ENCODE peak calls at places on chromosomes 2 and 18, in five cellular contexts. S is gastrocnemius medialis, D is SK-N-SH, C is kidney, J is PC-9. T is an unnamed sample. For H3K36me3, the result is how much of the 10 kb centered on the place peaks cover.

GRCh38 chr2:200861617-200862016 is 2.8 kb downstream of the CLK1 start:
- DNase-seq in S (no peak), D (no peak), C (no peak), J (no peak), T (no peak)

GRCh38 chr2:39772086-39772811 is 6.8 kb downstream of the THUMPD2 start:
- DNase-seq in S (no peak), D (no peak), C (no peak), J (peak), T (no peak)

GRCh38 chr2:149544692-149545091 is 42.9 kb downstream of the MMADHC start:
- DNase-seq in S (no peak), D (no peak), C (no peak), J (no peak), T (no peak)

GRCh38 chr2:36538345-36538744 is 59.6 kb downstream of the FEZ2 start:
- DNase-seq in S (no peak), D (peak), C (no peak), J (no peak), T (no peak)

GRCh38 chr2:161825429-161825828 is 201.2 kb downstream of the SLC4A10 start:
- DNase-seq in S (no peak), D (no peak), C (no peak), J (no peak), T (no peak)

GRCh38 chr18:10122116-10122515 is 208.3 kb downstream of the VAPA start:
- DNase-seq in S (no peak), D (no peak), C (no peak), J (peak), T (no peak)

GRCh38 chr2:27249891-27250651 is 12.8 kb downstream of the SLC30A3 start:
- DNase-seq in S (peak), D (peak), C (peak), J (no peak), T (peak)

GRCh38 chr2:42929577-42929984 is 137.2 kb upstream of the HAAO start:
- DNase-seq in S (no peak), D (no peak), C (no peak), J (no peak), T (no peak)

GRCh38 chr2:75065402-75066008 is 107.1 kb downstream of the POLE4 start:
- DNase-seq in S (no peak), D (no peak), C (no peak), J (no peak), T (no peak)

GRCh38 chr2:129756276-129756675 is 223.2 kb upstream of the RAB6C start:
- DNase-seq in S (no peak), D (no peak), C (no peak), J (no peak), T (no peak)
- TF ChIP-seq CTCF in S (no peak), D (no peak), C (no peak), J (no peak), T (no peak)

GRCh38 chr2:178914259-178914849 is 107.1 kb upstream of the TTN start:
- DNase-seq in S (peak), D (peak), C (peak), J (peak), T (peak)
- H3K36me3 ChIP-seq in S (under half), D (under half), C (under half), J (under half), T (under half)

DNA sequence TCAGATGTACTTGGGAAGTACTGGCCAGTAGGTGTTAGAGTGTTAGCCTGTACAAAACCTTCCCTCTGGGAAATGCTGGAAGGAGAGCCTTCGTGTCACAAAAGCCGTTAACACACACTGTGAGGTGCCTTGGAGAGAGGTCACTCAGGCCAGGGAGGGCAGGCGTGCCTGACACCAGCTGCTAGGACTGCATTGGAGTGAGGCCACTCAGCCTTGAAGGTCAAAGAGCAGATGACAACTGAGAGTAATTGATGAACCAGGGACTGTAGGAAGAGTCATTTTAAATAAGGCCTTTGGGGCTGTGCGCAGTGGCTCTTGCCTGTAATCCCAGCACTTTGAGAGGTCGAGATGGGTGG is 45.4 kb downstream of the ASAP2 start:
- DNase-seq in S (no peak), D (no peak), C (no peak), J (peak), T (no peak)
- TF ChIP-seq CTCF in S (no peak), D (no peak), C (no peak), J (no peak), T (no peak)

GRCh38 chr2:127479219-127479825 is 47.0 kb downstream of the IWS1 start:
- DNase-seq in S (no peak), D (peak), C (no peak), J (peak), T (no peak)

GRCh38 chr2:127479866-127480743 is 46.2 kb downstream of the IWS1 start:
- DNase-seq in S (no peak), D (no peak), C (no peak), J (peak), T (no peak)

GRCh38 chr2:127485694-127486071 is 40.6 kb downstream of the IWS1 start:
- DNase-seq in S (no peak), D (no peak), C (no peak), J (peak), T (no peak)

GRCh38 chr2:127485051-127485693 is 41.1 kb downstream of the IWS1 start:
- DNase-seq in S (no peak), D (no peak), C (no peak), J (peak), T (no peak)

DNA sequence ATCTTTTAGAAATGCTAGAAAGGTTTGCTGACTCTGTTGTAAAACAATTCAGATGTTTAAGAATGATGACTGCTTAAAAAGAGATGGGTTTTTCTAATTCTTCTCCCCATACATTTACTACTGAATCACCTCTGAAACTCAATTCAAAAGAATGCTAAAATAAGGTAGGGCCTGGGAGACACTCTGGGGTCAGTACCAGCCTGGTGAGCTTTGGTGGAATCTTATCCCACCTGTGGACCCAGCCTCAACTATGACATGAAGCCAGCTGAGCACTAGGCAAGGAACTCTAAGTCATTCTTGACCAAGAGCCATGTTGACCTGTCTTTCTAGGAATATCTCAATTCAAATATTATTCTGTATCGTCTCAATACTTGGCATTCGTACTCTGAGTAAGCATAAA is 44.3 kb downstream of the IWS1 start:
- DNase-seq in S (no peak), D (no peak), C (no peak), J (peak), T (no peak)
- H3K36me3 ChIP-seq in S (under half), D (half or more), C (under half), J (under half), T (under half)

GRCh38 chr2:16553222-16553621 is 112.4 kb downstream of the CYRIA start:
- DNase-seq in S (peak), D (peak), C (no peak), J (peak), T (no peak)
- TF ChIP-seq CTCF in S (peak), D (peak), C (peak), J (peak), T (peak)

GRCh38 chr2:46377666-46378560 is 80.7 kb downstream of the EPAS1 start:
- DNase-seq in S (no peak), D (no peak), C (no peak), J (no peak), T (no peak)

GRCh38 chr2:46375566-46376125 is 78.4 kb downstream of the EPAS1 start:
- DNase-seq in S (no peak), D (no peak), C (no peak), J (no peak), T (no peak)

GRCh38 chr2:46376586-46377286 is 79.5 kb downstream of the EPAS1 start:
- DNase-seq in S (no peak), D (no peak), C (no peak), J (no peak), T (no peak)

GRCh38 chr2:46378616-46379015 is 81.4 kb downstream of the EPAS1 start:
- DNase-seq in S (no peak), D (no peak), C (no peak), J (no peak), T (no peak)

DNA sequence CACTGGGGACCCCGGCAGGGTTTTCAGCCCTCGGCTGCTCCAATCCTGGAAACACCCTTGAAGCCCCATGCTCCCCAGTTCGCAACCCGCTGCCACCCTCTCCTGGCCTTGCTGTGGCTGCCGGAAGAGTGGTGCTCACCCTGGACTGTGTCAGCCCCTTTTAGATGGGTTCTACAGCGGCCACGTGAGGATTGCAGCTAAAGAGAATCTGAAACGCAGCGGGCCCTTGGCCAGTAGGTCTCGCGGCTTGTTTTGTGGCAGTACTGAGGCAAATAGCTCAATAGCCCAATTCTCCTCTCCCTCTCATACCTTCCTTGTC is 80.0 kb downstream of the EPAS1 start:
- DNase-seq in S (no peak), D (peak), C (peak), J (no peak), T (no peak)
- H3K36me3 ChIP-seq in S (under half), D (half or more), C (half or more), J (under half), T (under half)

GRCh38 chr2:15939854-15940660 is at the start of gene MYCN:
- DNase-seq in S (peak), D (peak), C (no peak), J (no peak), T (no peak)
- TF ChIP-seq CTCF in S (peak), D (peak), C (peak), J (peak), T (no peak)